ENCODE peak calls at places on chromosomes 11 and 22, in four cellular contexts. S is tibial nerve, X is IMR-90, U is body of pancreas. E is an unnamed sample.

GRCh38 chr11:27642954-27643353 is 57.3 kb downstream of the BDNF start:
- DNase-seq in X (no peak), S (no peak), U (no peak), E (no peak)

GRCh38 chr22:35947794-35948425 is 80.7 kb downstream of the RBFOX2 start:
- DNase-seq in X (peak), U (no peak), S (no peak), E (no peak)

GRCh38 chr11:114081641-114082414 is 22.3 kb downstream of the ZBTB16 start:
- DNase-seq in U (no peak), S (no peak), X (no peak), E (no peak)

GRCh38 chr11:117180661-117181585 is 2.4 kb downstream of the SIDT2 start:
- DNase-seq in S (peak), X (peak), U (peak), E (peak)

GRCh38 chr11:130710022-130710421 is 206.3 kb downstream of the SNX19 start:
- DNase-seq in S (no peak), U (no peak), X (peak), E (no peak)

GRCh38 chr22:43851058-43851978 is 11.0 kb downstream of the SULT4A1 start:
- DNase-seq in U (no peak), S (no peak), X (no peak), E (no peak)

GRCh38 chr22:36277482-36278291 is 24.8 kb downstream of the APOL1 start:
- DNase-seq in U (peak), S (no peak), X (peak), E (no peak)

GRCh38 chr11:67389477-67389876 is 2.3 kb upstream of the RAD9A start:
- DNase-seq in U (peak), X (no peak), S (peak), E (no peak)

GRCh38 chr22:48205790-48206189 is 1443.3 kb downstream of the TBC1D22A start:
- DNase-seq in X (no peak), U (no peak), S (no peak), E (no peak)

GRCh38 chr22:41532908-41533825 is 11.1 kb downstream of the POLR3H start:
- DNase-seq in U (peak), S (peak), X (peak), E (no peak)

GRCh38 chr11:819129-819931 is 616 bp downstream of the PNPLA2 start:
- DNase-seq in X (peak), S (peak), U (peak), E (peak)

GRCh38 chr11:8070417-8071101 is 10.5 kb upstream of the TUB start:
- DNase-seq in X (peak), S (no peak), U (no peak), E (no peak)

GRCh38 chr11:11622772-11623531 is 1.1 kb upstream of the GALNT18 start:
- DNase-seq in U (no peak), X (no peak), S (no peak), E (no peak)

GRCh38 chr11:113373981-113374560 is 13.5 kb upstream of the ANKK1 start:
- DNase-seq in U (no peak), X (no peak), S (no peak), E (no peak)

GRCh38 chr11:58179648-58180047 is 9.2 kb upstream of the OR9Q2 start:
- DNase-seq in X (no peak), U (no peak), S (no peak), E (no peak)

GRCh38 chr22:43636086-43636485 is 176.0 kb downstream of the EFCAB6 start:
- DNase-seq in S (no peak), U (no peak), X (no peak), E (no peak)

GRCh38 chr11:74815966-74816365 is 67.3 kb downstream of the RNF169 start:
- DNase-seq in S (no peak), X (no peak), U (no peak), E (no peak)

GRCh38 chr11:77617892-77618291 is 19.7 kb downstream of the CLNS1A start:
- DNase-seq in U (no peak), X (peak), S (no peak), E (no peak)

GRCh38 chr11:114771172-114771571 is 92.8 kb downstream of the NXPE2 start:
- DNase-seq in X (no peak), S (no peak), U (no peak), E (no peak)

GRCh38 chr11:101014600-101015242 is 114.9 kb downstream of the PGR start:
- DNase-seq in S (no peak), X (no peak), U (no peak), E (no peak)

GRCh38 chr22:17547995-17548755 is 15.1 kb upstream of the SLC25A18 start:
- DNase-seq in X (no peak), U (no peak), S (no peak), E (no peak)

GRCh38 chr11:118152020-118152551 is 537 bp downstream of the SCN4B start:
- DNase-seq in X (no peak), U (no peak), S (no peak), E (no peak)

GRCh38 chr22:24405631-24406321 is 21.6 kb upstream of the ADORA2A start:
- DNase-seq in U (no peak), X (no peak), S (no peak), E (no peak)

GRCh38 chr22:28711341-28711740 is 30.3 kb downstream of the CHEK2 start:
- DNase-seq in U (no peak), X (no peak), S (no peak), E (no peak)

GRCh38 chr11:111559791-111560190 is 19.3 kb downstream of the LAYN start:
- DNase-seq in X (no peak), U (no peak), S (no peak), E (no peak)

GRCh38 chr11:126430581-126431320 is 75.3 kb downstream of the ST3GAL4 start:
- DNase-seq in U (no peak), S (no peak), X (peak), E (no peak)

GRCh38 chr11:126432525-126432924 is 77.0 kb downstream of the ST3GAL4 start:
- DNase-seq in S (no peak), U (no peak), X (no peak), E (no peak)

GRCh38 chr11:126431401-126432064 is 76.0 kb downstream of the ST3GAL4 start:
- DNase-seq in X (peak), S (peak), U (peak), E (no peak)

GRCh38 chr11:126433244-126433846 is 77.9 kb downstream of the ST3GAL4 start:
- DNase-seq in U (no peak), S (no peak), X (no peak), E (no peak)

DNA sequence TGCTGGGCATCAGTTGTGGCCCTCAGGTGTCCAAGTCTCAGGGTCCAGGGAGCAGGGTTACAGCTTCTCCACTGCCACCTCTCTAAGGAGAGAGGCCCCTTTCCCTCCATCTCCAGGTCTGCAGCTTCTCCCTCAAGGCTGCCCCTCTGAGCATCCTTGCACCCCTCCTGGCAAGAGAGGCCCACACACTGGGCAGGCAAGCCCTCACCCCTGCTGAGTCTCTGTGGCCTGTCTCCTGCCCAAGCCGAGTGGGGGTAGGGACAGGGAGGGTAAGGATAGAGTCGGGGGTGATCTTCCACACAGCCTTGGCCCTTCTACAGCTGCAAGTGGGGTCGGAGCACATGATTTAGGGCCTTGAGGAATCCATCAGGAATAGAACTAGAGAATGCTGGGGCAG is 76.6 kb downstream of the ST3GAL4 start:
- DNase-seq in U (no peak), S (no peak), X (no peak), E (no peak)
- H3K27ac ChIP-seq in U (no peak), S (no peak), X (peak), E (no peak)

GRCh38 chr11:126113515-126113957 is 50.9 kb upstream of the CDON start:
- DNase-seq in U (peak), X (peak), S (peak), E (peak)

GRCh38 chr11:126114486-126115252 is 52.0 kb upstream of the CDON start:
- DNase-seq in S (no peak), X (peak), U (no peak), E (no peak)

GRCh38 chr11:126115253-126115540 is 52.5 kb upstream of the CDON start:
- DNase-seq in S (no peak), U (peak), X (no peak), E (no peak)

GRCh38 chr11:126113963-126114362 is 51.3 kb upstream of the CDON start:
- DNase-seq in U (no peak), S (no peak), X (no peak), E (peak)

DNA sequence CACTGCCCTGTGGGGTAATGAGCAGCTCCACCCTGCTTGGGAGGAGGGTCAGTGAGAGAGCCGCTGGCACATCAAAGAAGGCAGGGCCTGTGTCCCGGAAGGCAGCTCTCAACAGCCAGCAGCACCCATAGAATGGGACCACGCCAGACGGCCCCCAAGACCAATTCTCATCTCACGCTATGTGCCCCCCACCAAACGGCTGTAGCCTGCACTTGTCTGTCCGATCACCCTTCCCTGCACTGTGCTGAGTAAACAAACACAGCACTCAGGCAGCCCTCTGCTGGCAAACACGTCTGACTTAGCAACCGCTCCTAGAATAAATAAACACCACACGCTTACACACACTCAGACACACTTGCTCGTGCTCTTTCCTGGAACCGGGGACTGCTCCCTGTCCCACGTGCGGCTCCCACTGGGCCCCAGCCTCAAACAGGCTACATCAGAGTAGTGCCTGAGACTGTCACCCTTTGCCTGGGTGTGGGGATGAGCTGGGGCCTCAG is 53.2 kb upstream of the CDON start:
- DNase-seq in S (peak), X (peak), U (peak), E (peak)
- TF ChIP-seq POLR2A in S (no peak), X (no peak), U (peak), E (no peak)

GRCh38 chr11:65639623-65640482 is 2.0 kb downstream of the SIPA1 start:
- DNase-seq in S (no peak), X (no peak), U (peak), E (no peak)
- H3K27ac ChIP-seq in S (peak), X (no peak), U (peak), E (peak)

GRCh38 chr22:30026751-30027150 is 53.5 kb upstream of the HORMAD2 start:
- DNase-seq in X (no peak), S (no peak), U (no peak), E (no peak)

GRCh38 chr22:30027791-30028190 is 52.5 kb upstream of the HORMAD2 start:
- DNase-seq in S (no peak), X (no peak), U (no peak), E (no peak)

GRCh38 chr22:30028731-30029130 is 51.5 kb upstream of the HORMAD2 start:
- DNase-seq in S (no peak), U (no peak), X (no peak), E (no peak)

GRCh38 chr22:30025187-30025586 is 55.1 kb upstream of the HORMAD2 start:
- DNase-seq in U (no peak), X (no peak), S (no peak), E (no peak)

GRCh38 chr22:30027169-30027568 is 53.1 kb upstream of the HORMAD2 start:
- DNase-seq in X (no peak), S (no peak), U (no peak), E (no peak)
- TF ChIP-seq POLR2A in X (no peak), S (no peak), U (no peak), E (no peak)

DNA sequence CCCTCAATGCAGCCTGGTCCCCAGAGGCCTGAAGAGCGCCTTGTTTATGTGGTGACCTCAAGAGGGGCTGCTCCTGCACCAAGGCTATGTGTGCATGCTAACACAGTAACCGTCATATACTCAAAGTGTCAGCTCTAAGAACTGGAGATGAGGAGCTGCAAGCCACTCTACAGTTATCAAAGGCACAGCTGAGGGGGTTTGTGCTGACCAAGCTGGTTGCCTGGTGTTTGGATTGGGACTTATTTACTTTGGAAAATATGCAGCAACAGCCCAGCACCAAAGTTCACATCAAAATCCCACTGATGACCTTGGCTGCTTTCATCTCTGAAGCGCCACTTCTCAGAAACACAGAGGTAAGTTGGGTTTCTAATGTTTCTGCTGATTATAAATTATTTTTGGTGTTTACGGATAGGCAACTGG is at the start of gene SERPIND1:
- DNase-seq in X (no peak), S (no peak), U (no peak), E (peak)
- H3K27ac ChIP-seq in X (no peak), S (no peak), U (no peak), E (peak)

E was measured in right lobe of liver.